ENCODE peak calls at places on chromosomes 11 and 22, in four cellular contexts. I is SK-MEL-5, A is right lobe of liver, T is H54. P is an unnamed sample.

GRCh38 chr11:112085822-112086421 is 634 bp downstream of the TIMM8B start:
- DNase-seq in I (peak; percentile 25), A (no peak), T (no peak), P (no peak)

GRCh38 chr11:84215671-84216070 is 929.5 kb upstream of the CCDC90B start:
- DNase-seq in I (no peak), A (no peak), T (no peak), P (no peak)

GRCh38 chr22:38069372-38070249 is 12.4 kb downstream of the PICK1 start:
- DNase-seq in I (peak; percentile 81), A (peak; percentile 51), T (no peak), P (no peak)

GRCh38 chr11:1667906-1668305 is 29.1 kb upstream of the KRTAP5-6 start:
- DNase-seq in I (no peak), A (peak; percentile 72), T (no peak), P (no peak)

GRCh38 chr11:10374386-10374785 is 69.5 kb downstream of the ADM start:
- DNase-seq in I (no peak), A (no peak), T (no peak), P (no peak)

GRCh38 chr11:10807629-10808552 is 835 bp downstream of the EIF4G2 start:
- DNase-seq in I (peak; percentile 47), A (peak; percentile 72), T (peak; percentile 19), P (peak; percentile 56)

GRCh38 chr11:95764267-95764898 is 25.2 kb downstream of the FAM76B start:
- DNase-seq in I (peak; percentile 66), A (no peak), T (no peak), P (no peak)

GRCh38 chr11:97856666-97857065 is 1164.1 kb upstream of the CNTN5 start:
- DNase-seq in I (no peak), A (no peak), T (no peak), P (no peak)

GRCh38 chr11:73267122-73267846 is 4.9 kb upstream of the P2RY6 start:
- DNase-seq in I (no peak), A (peak; percentile 19), T (no peak), P (no peak)

GRCh38 chr22:29382575-29383328 is 5.6 kb downstream of the AP1B1 start:
- DNase-seq in I (no peak), A (peak; percentile 19), T (no peak), P (peak; percentile 80)

GRCh38 chr11:64876835-64877341 is 1.5 kb downstream of the EHD1 start:
- DNase-seq in I (no peak), A (no peak), T (no peak), P (no peak)

GRCh38 chr11:30560345-30561106 is 25.6 kb downstream of the MPPED2 start:
- DNase-seq in I (no peak), A (no peak), T (no peak), P (no peak)

GRCh38 chr22:29443452-29443851 is 5.1 kb downstream of the RFPL1 start:
- DNase-seq in I (peak; percentile 40), A (no peak), T (no peak), P (no peak)

GRCh38 chr11:132631956-132632355 is 900.3 kb downstream of the OPCML start:
- DNase-seq in I (no peak), A (no peak), T (no peak), P (no peak)

GRCh38 chr11:17267576-17267975 is 9.0 kb upstream of the NUCB2 start:
- DNase-seq in I (no peak), A (no peak), T (peak; percentile 42), P (no peak)

GRCh38 chr11:40514124-40514523 is 945.3 kb downstream of the LRRC4C start:
- DNase-seq in I (no peak), A (no peak), T (no peak), P (no peak)

GRCh38 chr11:31509017-31509411 is 408 bp downstream of the IMMP1L start:
- DNase-seq in I (no peak), A (no peak), T (no peak), P (no peak)

GRCh38 chr11:26149585-26149984 is 182.3 kb upstream of the ANO3 start:
- DNase-seq in I (no peak), A (no peak), T (no peak), P (no peak)

GRCh38 chr11:113521737-113522517 is 46.7 kb upstream of the DRD2 start:
- DNase-seq in I (no peak), A (no peak), T (peak; percentile 15), P (no peak)

GRCh38 chr11:19895776-19896175 is 183.1 kb downstream of the NAV2 start:
- DNase-seq in I (no peak), A (no peak), T (no peak), P (no peak)

GRCh38 chr11:129315781-129316579 is 59.7 kb upstream of the BARX2 start:
- DNase-seq in I (no peak), A (no peak), T (no peak), P (peak; percentile 84)

GRCh38 chr11:67195971-67196418 is 70.3 kb upstream of the GRK2 start:
- DNase-seq in I (no peak), A (no peak), T (no peak), P (no peak)

GRCh38 chr11:122033631-122034030 is 82.4 kb downstream of the BLID start:
- DNase-seq in I (no peak), A (no peak), T (no peak), P (no peak)

GRCh38 chr11:11036185-11037161 is 178.6 kb upstream of the ZBED5 start:
- DNase-seq in I (peak; percentile 81), A (peak; percentile 51), T (peak; percentile 17), P (no peak)

GRCh38 chr11:405976-406795 is 8.6 kb downstream of the SIGIRR start:
- DNase-seq in I (no peak), A (peak; percentile 61), T (no peak), P (peak; percentile 61)

GRCh38 chr11:44761546-44761961 is 34.8 kb downstream of the TSPAN18 start:
- DNase-seq in I (no peak), A (peak; percentile 7), T (no peak), P (no peak)

GRCh38 chr22:27122561-27122960 is 465.2 kb downstream of the MIAT start:
- DNase-seq in I (no peak), A (no peak), T (no peak), P (no peak)

GRCh38 chr22:42388130-42388797 is 43.9 kb downstream of the NFAM1 start:
- DNase-seq in I (no peak), A (no peak), T (no peak), P (no peak)

GRCh38 chr11:83836883-83837654 is 550.9 kb upstream of the CCDC90B start:
- DNase-seq in I (peak; percentile 69), A (peak; percentile 61), T (peak; percentile 35), P (no peak)

GRCh38 chr11:131661137-131661536 is 290.7 kb downstream of the NTM start:
- DNase-seq in I (no peak), A (no peak), T (no peak), P (no peak)

GRCh38 chr11:83521647-83522596 is 235.8 kb upstream of the CCDC90B start:
- DNase-seq in I (peak; percentile 21), A (no peak), T (no peak), P (no peak)

GRCh38 chr11:1521382-1522080 is 35.0 kb upstream of the MOB2 start:
- DNase-seq in I (no peak), A (no peak), T (no peak), P (no peak)

GRCh38 chr22:42819412-42820069 is 37.5 kb downstream of the ARFGAP3 start:
- DNase-seq in I (no peak), A (no peak), T (no peak), P (no peak)

GRCh38 chr22:19841641-19842385 is 12.9 kb downstream of the GNB1L start:
- DNase-seq in I (no peak), A (no peak), T (no peak), P (no peak)

GRCh38 chr11:78952866-78953265 is 378.2 kb upstream of the NARS2 start:
- DNase-seq in I (no peak), A (no peak), T (no peak), P (no peak)

GRCh38 chr11:93489841-93490240 is 53.4 kb downstream of the SMCO4 start:
- DNase-seq in I (no peak), A (no peak), T (no peak), P (no peak)

GRCh38 chr11:75474240-75474639 is 41.2 kb upstream of the KLHL35 start:
- DNase-seq in I (no peak), A (no peak), T (no peak), P (no peak)

P was measured in pancreas.